ENCODE peak calls at places on chromosomes 13 and 19, in six cellular contexts. A, M, N, U, L and C are unnamed samples.

GRCh38 chr13:26508885-26509284 is 48.6 kb upstream of the WASF3 start:
- DNase-seq in U (no peak), N (peak; percentile 92), M (no peak), L (no peak), A (no peak), C (peak; percentile 85)

GRCh38 chr13:23715762-23716235 is 145.6 kb downstream of the TNFRSF19 start:
- DNase-seq in N (peak; percentile 13), U (peak; percentile 49), L (no peak), A (no peak), M (peak; percentile 26), C (no peak)

GRCh38 chr13:100904293-100904976 is 229.8 kb upstream of the TMTC4 start:
- DNase-seq in A (no peak), M (no peak), N (no peak), L (no peak), U (no peak), C (no peak)

GRCh38 chr13:30787747-30788535 is 52.6 kb downstream of the ALOX5AP start:
- DNase-seq in M (no peak), U (no peak), A (no peak), N (peak; percentile 75), L (no peak), C (peak; percentile 40)

GRCh38 chr13:35954207-35954560 is 177.0 kb downstream of the DCLK1 start:
- DNase-seq in L (no peak), U (no peak), A (no peak), N (no peak), M (no peak), C (no peak)

GRCh38 chr13:90968510-90968909 is 379.0 kb upstream of the MIR17HG start:
- DNase-seq in N (peak; percentile 40), A (peak; percentile 1), L (no peak), U (peak; percentile 58), M (peak; percentile 70), C (no peak)

GRCh38 chr19:30518965-30519606 is 146.9 kb downstream of the ZNF536 start:
- DNase-seq in A (no peak), M (no peak), U (no peak), N (no peak), L (no peak), C (no peak)

GRCh38 chr13:94435604-94436226 is 43.8 kb downstream of the DCT start:
- DNase-seq in N (peak; percentile 65), M (peak; percentile 53), L (peak; percentile 21), A (no peak), U (peak; percentile 57), C (peak; percentile 62)

GRCh38 chr19:42206871-42207755 is 10.4 kb downstream of the DEDD2 start:
- DNase-seq in L (no peak), A (no peak), N (peak; percentile 71), M (no peak), U (no peak), C (peak; percentile 83)

GRCh38 chr13:34578471-34578870 is 363.6 kb upstream of the NBEA start:
- DNase-seq in N (peak; percentile 50), U (no peak), L (no peak), A (no peak), M (no peak), C (peak; percentile 40)

GRCh38 chr19:19652482-19653295 is 9.2 kb upstream of the GMIP start:
- DNase-seq in U (no peak), N (peak; percentile 25), L (no peak), M (no peak), A (no peak), C (no peak)

GRCh38 chr19:49106648-49107135 is 7.5 kb upstream of the LIN7B start:
- DNase-seq in U (peak; percentile 67), N (peak; percentile 67), A (peak; percentile 38), M (peak; percentile 73), L (peak; percentile 37), C (peak; percentile 52)

GRCh38 chr19:4713384-4713951 is 10.2 kb downstream of the DPP9 start:
- DNase-seq in N (peak; percentile 99), A (no peak), U (no peak), L (no peak), M (no peak), C (peak; percentile 94)

GRCh38 chr13:42364613-42365000 is 92.7 kb downstream of the AKAP11 start:
- DNase-seq in N (no peak), L (no peak), U (peak; percentile 13), M (no peak), A (no peak), C (no peak)

GRCh38 chr13:92175330-92175729 is 776.9 kb downstream of the GPC5 start:
- DNase-seq in A (no peak), M (peak; percentile 51), U (peak; percentile 63), N (peak; percentile 56), L (no peak), C (peak; percentile 53)

GRCh38 chr19:31096930-31097329 is 252.3 kb downstream of the TSHZ3 start:
- DNase-seq in L (no peak), A (no peak), N (no peak), U (no peak), M (no peak), C (no peak)

GRCh38 chr13:95099541-95099940 is 201.7 kb downstream of the ABCC4 start:
- DNase-seq in L (no peak), M (no peak), N (no peak), A (no peak), U (no peak), C (no peak)

GRCh38 chr13:59545007-59545406 is 618.7 kb downstream of the DIAPH3 start:
- DNase-seq in M (no peak), U (no peak), N (no peak), L (no peak), A (no peak), C (no peak)

GRCh38 chr19:18863843-18864362 is 32.1 kb downstream of the CERS1 start:
- DNase-seq in M (no peak), U (no peak), N (no peak), A (no peak), L (no peak), C (no peak)

GRCh38 chr19:33512580-33513137 is 8.9 kb downstream of the PEPD start:
- DNase-seq in N (no peak), M (no peak), A (no peak), L (no peak), U (no peak), C (no peak)

GRCh38 chr19:15563325-15563794 is 51.7 kb upstream of the CYP4F8 start:
- DNase-seq in A (no peak), M (no peak), L (no peak), U (no peak), N (peak; percentile 19), C (no peak)

GRCh38 chr19:32309711-32310390 is 35.6 kb upstream of the ZNF507 start:
- DNase-seq in M (no peak), N (peak; percentile 35), U (no peak), L (no peak), A (no peak), C (peak; percentile 31)

GRCh38 chr13:110914293-110915056 is 394 bp downstream of the ANKRD10 start:
- DNase-seq in L (peak; percentile 75), A (peak; percentile 64), M (peak; percentile 83), U (peak; percentile 89), N (peak; percentile 81), C (peak; percentile 83)

GRCh38 chr13:39350461-39350881 is 252.5 kb downstream of the LHFPL6 start:
- DNase-seq in M (no peak), U (peak; percentile 37), L (no peak), A (no peak), N (no peak), C (no peak)

GRCh38 chr13:39025433-39025839 is 12.5 kb downstream of the PROSER1 start:
- DNase-seq in M (no peak), N (peak; percentile 5), A (no peak), U (no peak), L (no peak), C (no peak)

GRCh38 chr19:35517342-35517741 is 3.9 kb upstream of the DMKN start:
- DNase-seq in L (no peak), M (no peak), U (no peak), N (no peak), A (no peak), C (no peak)

GRCh38 chr13:33182729-33183128 is 102.8 kb downstream of the STARD13 start:
- DNase-seq in A (no peak), L (no peak), N (no peak), M (no peak), U (no peak), C (no peak)

GRCh38 chr13:34863360-34864135 is 78.5 kb upstream of the NBEA start:
- DNase-seq in N (peak; percentile 91), M (no peak), U (no peak), L (no peak), A (no peak), C (peak; percentile 68)

GRCh38 chr19:13037161-13037560 is 41.9 kb downstream of the NFIX start:
- DNase-seq in L (no peak), M (no peak), A (no peak), N (peak; percentile 92), U (no peak), C (peak; percentile 80)

GRCh38 chr13:101579291-101579802 is 126.9 kb downstream of the ITGBL1 start:
- DNase-seq in N (peak; percentile 25), L (no peak), M (no peak), U (peak; percentile 18), A (no peak), C (no peak)

GRCh38 chr13:97226788-97227627 is 4.9 kb downstream of the MBNL2 start:
- DNase-seq in M (peak; percentile 24), L (peak; percentile 55), N (peak; percentile 58), U (no peak), A (no peak), C (no peak)

GRCh38 chr19:49887037-49887652 is 9.5 kb downstream of the IL4I1 start:
- DNase-seq in N (no peak), L (no peak), U (no peak), M (no peak), A (no peak), C (no peak)